ENCODE peak calls at places on chromosomes 1 and 21, in ten cellular contexts. N, Y, C, H, R, B, L, Z, U and A are unnamed samples.

GRCh38 chr1:161298116-161298515 is 11.7 kb downstream of the MPZ start:
- DNase-seq in N (no peak), Y (no peak), C (no peak), H (no peak), R (no peak), B (no peak), L (no peak), Z (no peak), U (no peak), A (no peak)

GRCh38 chr1:30907641-30908445 is 715 bp downstream of the SDC3 start:
- DNase-seq in N (no peak), Y (peak; percentile 76), C (peak; percentile 15), H (no peak), R (peak; percentile 80), B (no peak), L (no peak), Z (no peak), U (no peak), A (peak; percentile 75)

GRCh38 chr1:8089535-8090228 is 63.6 kb upstream of the ERRFI1 start:
- DNase-seq in N (no peak), Y (no peak), C (no peak), H (no peak), R (no peak), B (peak; percentile 24), L (peak; percentile 46), Z (peak; percentile 26), U (no peak), A (no peak)

GRCh38 chr1:166884040-166884642 is 8.1 kb upstream of the TADA1 start:
- DNase-seq in N (peak; percentile 24), Y (peak; percentile 83), C (peak; percentile 34), H (peak; percentile 89), R (peak; percentile 74), B (no peak), L (no peak), Z (peak; percentile 39), U (peak; percentile 53), A (peak; percentile 81)

GRCh38 chr1:30414851-30415165 is 308.6 kb downstream of the MATN1 start:
- DNase-seq in N (no peak), Y (no peak), C (no peak), H (no peak), R (no peak), B (no peak), L (no peak), Z (no peak), U (no peak), A (no peak)

GRCh38 chr1:232600430-232601258 is 29.3 kb downstream of the SIPA1L2 start:
- DNase-seq in N (no peak), Y (no peak), C (no peak), H (no peak), R (no peak), B (peak; percentile 28), L (peak; percentile 60), Z (no peak), U (no peak), A (no peak)

GRCh38 chr1:67735806-67736627 is 51.0 kb downstream of the GADD45A start:
- DNase-seq in N (peak; percentile 95), Y (peak; percentile 80), C (peak; percentile 73), H (peak; percentile 46), R (peak; percentile 93), B (peak; percentile 82), L (peak; percentile 96), Z (peak; percentile 97), U (peak; percentile 43), A (peak; percentile 88)

GRCh38 chr1:48499211-48499610 is 27.2 kb upstream of the SPATA6 start:
- DNase-seq in N (no peak), Y (no peak), C (no peak), H (no peak), R (no peak), B (no peak), L (no peak), Z (no peak), U (no peak), A (no peak)

GRCh38 chr21:29258626-29259335 is 39.9 kb upstream of the BACH1 start:
- DNase-seq in N (peak; percentile 50), Y (no peak), C (no peak), H (no peak), R (no peak), B (peak; percentile 69), L (peak; percentile 86), Z (peak; percentile 88), U (peak; percentile 17), A (no peak)

DNA sequence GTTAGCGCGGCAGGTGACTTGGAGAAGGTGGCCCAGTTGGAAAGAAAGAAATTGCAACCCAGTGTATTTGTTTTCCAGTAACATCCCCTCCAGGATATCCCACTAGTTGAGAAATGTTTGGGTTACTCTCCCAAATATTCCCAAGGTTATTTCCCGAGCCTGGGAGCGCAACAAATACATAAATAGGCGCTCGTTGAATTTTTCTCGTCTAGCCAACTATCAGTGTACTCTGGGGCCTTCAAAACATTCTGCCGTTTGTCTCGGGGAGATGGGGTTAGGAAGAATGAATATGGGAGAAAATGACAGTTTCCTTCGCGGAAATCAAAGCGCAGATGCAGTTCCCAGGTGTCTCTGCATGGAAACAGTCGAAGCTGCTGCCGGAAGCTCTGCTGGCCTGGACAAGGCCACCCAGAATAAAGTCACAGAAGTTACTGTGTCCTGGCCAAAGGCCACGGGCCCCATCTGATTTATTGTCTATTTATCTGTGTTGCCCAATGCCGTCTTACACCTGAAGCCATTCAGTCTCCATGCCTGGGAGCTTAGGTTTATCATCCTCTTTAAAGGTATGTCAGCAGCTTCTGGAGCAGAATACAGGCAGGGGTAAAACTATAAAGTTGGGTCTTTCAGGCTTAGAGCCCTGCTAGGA is 999 bp downstream of the C1orf115 start:
- DNase-seq in N (no peak), Y (no peak), C (no peak), H (peak; percentile 7), R (no peak), B (no peak), L (no peak), Z (no peak), U (no peak), A (no peak)
- H3K4me3 ChIP-seq in N (no peak overlapping the region), Y (peak overlapping the region; percentile 61), C (peak overlapping the region; percentile 94), H (peak overlapping the region; percentile 96), R (peak overlapping the region; percentile 80), B (peak overlapping the region; percentile 62), L (peak overlapping the region; percentile 47), Z (peak overlapping the region; percentile 59), U (peak overlapping the region; percentile 86), A (peak overlapping the region; percentile 72)

GRCh38 chr1:209029737-209030136 is 553.8 kb upstream of the CAMK1G start:
- DNase-seq in N (no peak), Y (no peak), C (no peak), H (no peak), R (no peak), B (no peak), L (no peak), Z (peak; percentile 2), U (no peak), A (no peak)
- TF ChIP-seq CTCF in N (no peak), Y (no peak), C (no peak), H (peak; percentile 24), R (no peak), B (peak; percentile 26), L (no peak), Z (no peak), U (no peak), A (no peak)

GRCh38 chr1:41902125-41902524 is 16.6 kb downstream of the HIVEP3 start:
- DNase-seq in N (peak; percentile 78), Y (no peak), C (no peak), H (no peak), R (no peak), B (peak; percentile 43), L (peak; percentile 91), Z (peak; percentile 79), U (no peak), A (no peak)

GRCh38 chr1:41905103-41905675 is 13.5 kb downstream of the HIVEP3 start:
- DNase-seq in N (no peak), Y (no peak), C (no peak), H (no peak), R (no peak), B (no peak), L (no peak), Z (no peak), U (no peak), A (no peak)

GRCh38 chr1:41901551-41901950 is 17.2 kb downstream of the HIVEP3 start:
- DNase-seq in N (no peak), Y (no peak), C (no peak), H (no peak), R (no peak), B (no peak), L (no peak), Z (no peak), U (no peak), A (no peak)

GRCh38 chr1:41900611-41901444 is 17.9 kb downstream of the HIVEP3 start:
- DNase-seq in N (no peak), Y (no peak), C (no peak), H (no peak), R (no peak), B (peak; percentile 39), L (peak; percentile 84), Z (peak; percentile 64), U (no peak), A (no peak)

GRCh38 chr1:41902669-41903068 is 16.1 kb downstream of the HIVEP3 start:
- DNase-seq in N (no peak), Y (no peak), C (no peak), H (no peak), R (no peak), B (no peak), L (no peak), Z (no peak), U (no peak), A (no peak)
- H3K4me3 ChIP-seq in N (no peak overlapping the region), Y (no peak overlapping the region), C (no peak overlapping the region), H (no peak overlapping the region), R (no peak overlapping the region), B (no peak overlapping the region), L (no peak overlapping the region), Z (no peak overlapping the region), U (no peak overlapping the region), A (no peak overlapping the region)

GRCh38 chr1:226688056-226688748 is 50.9 kb downstream of the ITPKB start:
- DNase-seq in N (no peak), Y (no peak), C (no peak), H (peak; percentile 52), R (no peak), B (no peak), L (no peak), Z (no peak), U (no peak), A (peak; percentile 77)

GRCh38 chr1:226688852-226689251 is 50.2 kb downstream of the ITPKB start:
- DNase-seq in N (no peak), Y (no peak), C (no peak), H (no peak), R (no peak), B (no peak), L (no peak), Z (no peak), U (no peak), A (no peak)

GRCh38 chr1:226685196-226685820 is 53.8 kb downstream of the ITPKB start:
- DNase-seq in N (no peak), Y (no peak), C (no peak), H (no peak), R (no peak), B (no peak), L (no peak), Z (no peak), U (no peak), A (no peak)

GRCh38 chr1:226686440-226687436 is 52.3 kb downstream of the ITPKB start:
- DNase-seq in N (no peak), Y (no peak), C (no peak), H (no peak), R (no peak), B (no peak), L (no peak), Z (no peak), U (no peak), A (no peak)

DNA sequence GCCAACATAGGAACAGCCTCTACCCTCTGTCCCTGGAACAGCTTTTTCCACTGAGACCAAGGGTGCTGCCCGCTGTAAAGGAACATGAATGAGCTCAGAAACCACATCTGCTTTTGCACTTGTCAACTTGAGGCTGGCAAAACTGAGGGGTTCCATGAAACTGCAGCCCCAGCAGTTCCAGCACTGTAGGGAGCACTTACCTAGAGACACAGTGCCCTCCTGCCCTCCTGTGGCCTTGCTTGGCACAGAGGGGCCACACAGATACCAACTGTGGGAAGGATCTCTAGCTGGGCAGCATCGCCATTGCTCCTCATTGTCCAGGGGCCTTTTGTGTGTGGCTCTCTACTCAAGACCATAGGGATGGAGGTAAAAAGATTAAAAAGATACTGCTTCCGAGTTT is 51.6 kb downstream of the ITPKB start:
- DNase-seq in N (no peak), Y (no peak), C (no peak), H (no peak), R (no peak), B (no peak), L (no peak), Z (no peak), U (no peak), A (peak; percentile 81)
- TF ChIP-seq CTCF in N (no peak), Y (no peak), C (peak; percentile 60), H (no peak), R (no peak), B (no peak), L (no peak), Z (no peak), U (no peak), A (peak; percentile 33)